ENCODE peak calls at places on chromosome 21, in eight cellular contexts. H is fibroblast of mammary gland, G is Panc1, M is astrocyte of the spinal cord, O is fibroblast of lung, T is psoas muscle, V is endothelial cell, A is HFF-Myc. Z is an unnamed sample.

GRCh38 chr21:35619184-35619583 is 441.1 kb downstream of the SETD4 start:
- DNase-seq in H (peak), G (no peak), M (peak), O (peak), T (no peak), V (no peak), A (no peak), Z (peak)

GRCh38 chr21:34201441-34201838 is 128.1 kb downstream of the MRPS6 start:
- DNase-seq in H (no peak), G (no peak), M (no peak), O (no peak), T (no peak), V (no peak), A (no peak), Z (no peak)

GRCh38 chr21:20968391-20968790 is 29.8 kb upstream of the NCAM2 start:
- DNase-seq in H (no peak), G (no peak), M (peak), O (no peak), T (no peak), V (no peak), A (no peak), Z (no peak)

GRCh38 chr21:29382029-29382654 is 83.4 kb downstream of the BACH1 start:
- DNase-seq in H (peak), G (no peak), M (peak), O (peak), T (no peak), V (no peak), A (peak), Z (peak)

GRCh38 chr21:27425574-27425973 is 458.7 kb upstream of the ADAMTS5 start:
- DNase-seq in H (peak), G (no peak), M (peak), O (peak), T (no peak), V (no peak), A (peak), Z (peak)

GRCh38 chr21:31514598-31514997 is 144.9 kb upstream of the SOD1 start:
- DNase-seq in H (no peak), G (no peak), M (peak), O (peak), T (no peak), V (peak), A (no peak), Z (no peak)

GRCh38 chr21:26140185-26140584 is 30.4 kb downstream of the APP start:
- DNase-seq in H (peak), G (peak), M (peak), O (peak), T (peak), V (no peak), A (peak), Z (peak)

GRCh38 chr21:25176637-25177412 is 430.5 kb downstream of the MRPL39 start:
- DNase-seq in H (no peak), G (no peak), M (peak), O (peak), T (no peak), V (no peak), A (no peak), Z (no peak)

GRCh38 chr21:37855568-37856391 is 60.5 kb downstream of the KCNJ6 start:
- DNase-seq in H (peak), G (no peak), M (peak), O (peak), T (no peak), V (no peak), A (no peak), Z (peak)

GRCh38 chr21:42411197-42411869 is 7.6 kb downstream of the UBASH3A start:
- DNase-seq in H (no peak), G (no peak), M (no peak), O (no peak), T (no peak), V (no peak), A (no peak), Z (no peak)
- TF ChIP-seq CTCF in H (no peak), G (no peak), M (no peak), O (no peak), T (no peak), V (no peak), A (no peak), Z (no peak)

GRCh38 chr21:44296916-44297315 is 2.9 kb upstream of the PFKL start:
- DNase-seq in H (no peak), G (no peak), M (no peak), O (no peak), T (no peak), V (no peak), A (no peak), Z (no peak)
- TF ChIP-seq CTCF in H (no peak), G (no peak), M (no peak), O (no peak), T (no peak), V (no peak), A (no peak), Z (no peak)

GRCh38 chr21:16605588-16605987 is 875.8 kb downstream of the USP25 start:
- DNase-seq in H (peak), G (no peak), M (peak), O (peak), T (no peak), V (no peak), A (no peak), Z (peak)

DNA sequence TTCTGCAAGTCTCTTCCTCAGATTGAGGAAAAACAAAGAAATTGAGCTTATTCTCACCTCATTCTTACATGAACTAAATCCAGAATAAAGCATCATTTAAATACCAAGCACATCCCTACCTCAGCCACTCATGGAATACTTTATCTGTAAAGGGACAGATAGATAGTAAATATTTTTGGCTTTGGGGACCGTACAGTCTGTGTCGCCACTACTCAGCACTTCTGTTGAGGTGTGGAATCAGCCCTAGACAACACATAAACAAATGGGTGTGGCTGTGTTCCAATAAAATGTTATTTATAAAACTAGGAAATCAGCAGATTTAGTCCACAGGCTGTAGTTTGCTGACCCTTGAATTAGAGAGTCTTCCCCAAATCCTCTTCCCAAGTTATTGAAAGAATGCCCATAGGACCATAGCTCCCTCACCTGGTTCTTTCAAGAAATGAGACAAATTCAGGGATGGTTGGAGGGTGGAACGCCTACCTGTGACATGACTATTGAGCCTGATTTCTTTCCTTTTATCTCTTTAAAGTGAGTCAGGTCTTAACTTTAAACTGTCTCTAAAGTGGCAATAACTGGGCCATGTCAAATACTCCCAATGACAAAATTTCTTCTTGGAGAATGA is 878.5 kb downstream of the USP25 start:
- DNase-seq in H (peak), G (no peak), M (no peak), O (no peak), T (no peak), V (no peak), A (no peak), Z (peak)
- TF ChIP-seq CTCF in H (peak), G (no peak), M (no peak), O (no peak), T (no peak), V (no peak), A (no peak), Z (peak)

DNA sequence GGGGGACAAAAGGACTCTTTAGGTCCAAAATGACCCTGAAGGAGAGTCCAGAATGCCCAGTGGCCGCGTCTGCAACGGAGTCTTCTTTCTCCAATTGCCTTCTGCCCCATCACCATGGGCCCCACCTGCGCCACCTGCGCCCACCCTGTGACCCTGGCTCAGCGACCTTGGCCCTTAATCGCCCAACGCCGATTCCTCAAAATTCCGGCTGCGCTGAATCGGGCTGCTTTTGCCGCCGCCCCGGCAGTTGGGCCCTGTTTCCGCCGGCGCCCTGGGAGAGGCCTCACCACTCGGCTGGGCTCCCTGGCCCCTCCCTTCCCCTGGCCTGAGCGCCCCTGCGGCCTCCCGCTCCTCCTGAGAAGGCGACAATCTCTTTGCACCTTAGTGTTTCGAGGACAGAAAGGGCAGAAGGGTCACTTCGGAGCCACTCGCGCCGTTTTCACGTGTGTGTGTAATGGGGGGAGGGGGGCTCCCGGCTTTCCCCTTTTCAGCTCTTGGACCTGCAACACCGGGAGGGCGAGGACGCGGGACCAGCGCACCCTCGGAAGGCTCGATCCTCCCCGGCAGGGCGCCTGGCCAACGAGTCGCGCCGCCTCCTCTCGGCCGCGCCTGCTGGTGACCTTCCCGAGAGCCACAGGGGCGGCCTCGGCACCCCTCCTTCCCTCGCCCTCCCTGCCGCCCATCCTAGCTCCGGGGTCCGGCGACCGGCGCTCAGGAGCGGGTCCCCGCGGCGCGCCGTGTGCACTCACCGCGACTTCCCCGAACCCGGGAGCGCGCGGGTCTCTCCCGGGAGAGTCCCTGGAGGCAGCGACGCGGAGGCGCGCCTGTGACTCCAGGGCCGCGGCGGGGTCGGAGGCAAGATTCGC is 522 bp upstream of the SIM2 start:
- DNase-seq in H (no peak), G (no peak), M (no peak), O (no peak), T (no peak), V (peak), A (no peak), Z (no peak)
- TF ChIP-seq CTCF in H (no peak), G (no peak), M (no peak), O (no peak), T (no peak), V (no peak), A (no peak), Z (no peak)

GRCh38 chr21:44907225-44907965 is 13.3 kb downstream of the ITGB2 start:
- DNase-seq in H (no peak), G (no peak), M (no peak), O (no peak), T (no peak), V (no peak), A (no peak), Z (no peak)
- TF ChIP-seq CTCF in H (no peak), G (no peak), M (no peak), O (no peak), T (no peak), V (no peak), A (no peak), Z (no peak)

DNA sequence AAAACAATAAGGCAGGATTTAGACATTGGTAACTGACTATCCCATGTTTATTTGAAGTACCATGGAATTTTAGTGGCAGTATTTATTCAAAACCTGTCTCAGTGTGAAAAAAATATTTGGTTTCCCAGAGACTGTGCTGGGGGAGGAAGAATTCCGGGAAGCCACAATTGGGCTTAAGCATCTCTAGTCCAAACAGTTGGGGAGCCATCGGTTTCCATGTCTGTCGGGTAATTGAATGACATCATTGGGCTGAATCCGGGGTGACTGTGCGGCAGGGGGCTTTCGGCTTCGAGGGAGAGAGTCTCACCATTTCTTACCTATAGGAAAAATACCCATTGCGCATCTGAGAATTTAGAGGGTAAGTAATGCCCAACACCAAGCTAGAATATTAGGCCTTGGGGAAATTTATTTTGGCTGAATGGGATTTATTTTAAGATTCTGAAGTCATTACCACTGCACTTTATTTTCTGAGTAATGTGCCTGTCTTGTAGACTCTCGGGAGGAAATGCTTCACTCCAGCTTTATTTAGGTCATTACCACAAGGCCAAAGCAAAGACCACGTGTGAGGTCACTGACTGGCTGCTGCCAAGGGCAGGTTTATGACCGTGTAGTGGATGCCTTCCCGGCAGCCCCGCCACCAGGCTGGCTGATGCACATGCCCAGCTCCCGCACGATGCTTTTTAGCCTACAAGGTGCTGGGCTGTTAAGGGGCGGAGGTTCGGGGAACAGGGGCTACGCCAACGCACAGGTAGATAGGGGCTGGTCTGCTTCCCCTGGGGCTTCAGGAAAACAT is 23.1 kb upstream of the UMODL1 start:
- DNase-seq in H (peak), G (no peak), M (peak), O (peak), T (peak), V (no peak), A (peak), Z (peak)
- TF ChIP-seq CTCF in H (peak), G (no peak), M (peak), O (no peak), T (no peak), V (no peak), A (no peak), Z (no peak)

DNA sequence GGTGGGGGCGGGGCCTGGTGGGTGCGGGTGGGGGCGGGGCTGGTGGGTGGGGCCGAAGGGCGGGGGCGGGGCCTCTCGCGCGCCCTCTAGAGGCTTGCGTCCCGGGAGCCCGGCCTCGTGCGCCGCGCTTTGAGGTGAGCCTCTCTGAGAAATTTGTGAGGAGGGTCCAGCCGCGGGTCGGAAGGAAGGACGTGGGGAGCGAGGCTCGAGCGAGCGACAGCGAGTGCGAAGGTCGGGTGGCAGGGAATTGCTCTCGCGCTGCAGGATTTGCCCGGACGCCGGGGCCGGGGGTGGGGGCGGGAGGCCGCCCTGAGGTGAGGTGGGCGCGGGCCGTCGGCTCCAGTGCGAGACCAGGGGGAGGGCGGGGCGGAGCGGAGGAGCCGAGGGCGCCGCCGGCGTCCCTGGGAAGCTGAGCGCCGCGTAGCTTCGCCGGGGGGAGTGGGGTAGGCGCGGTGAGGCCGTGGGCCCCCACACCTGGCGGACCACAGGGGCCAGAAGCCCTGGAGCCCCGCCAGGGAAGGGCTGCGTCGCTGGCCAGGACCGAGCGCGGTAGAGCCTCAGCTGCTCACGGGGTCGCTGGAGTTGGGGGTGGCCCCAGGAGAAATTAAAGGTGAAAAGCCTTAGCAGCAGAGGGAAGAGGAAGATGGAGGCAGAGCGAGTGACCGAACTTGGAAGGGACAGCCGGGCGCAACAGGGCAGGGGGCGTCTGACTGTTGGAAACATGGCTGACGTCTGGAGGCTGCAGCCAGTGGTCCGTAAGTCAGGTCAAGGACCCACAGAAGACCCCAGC is 754 bp upstream of the LSS start:
- DNase-seq in H (no peak), G (no peak), M (no peak), O (no peak), T (no peak), V (no peak), A (no peak), Z (no peak)
- TF ChIP-seq CTCF in H (peak), G (peak), M (peak), O (peak), T (peak), V (peak), A (peak), Z (peak)

GRCh38 chr21:41167348-41168342 is at the start of gene BACE2:
- DNase-seq in H (peak), G (no peak), M (peak), O (peak), T (peak), V (peak), A (no peak), Z (peak)
- TF ChIP-seq CTCF in H (no peak), G (peak), M (peak), O (peak), T (peak), V (peak), A (peak), Z (peak)